ENCODE peak calls at places on chromosomes 13 and 19, in five cellular contexts. Y is fibroblast of lung; S is T-cell; A is left colon; V is activated CD4-positive, alpha-beta T cell treated with anti-CD3 and anti-CD28 coated beads, Interleukin-2, amount 10 ng/mL, durations not matched to agents 7 days and 5 days. D is an unnamed sample.

GRCh38 chr13:97344250-97345175 is 89.5 kb upstream of the RAP2A start:
- DNase-seq in A (no peak), V (peak), S (no peak), Y (peak), D (peak)

GRCh38 chr13:109773276-109773675 is 13.1 kb downstream of the IRS2 start:
- DNase-seq in V (no peak), S (no peak), A (no peak), Y (peak), D (no peak)

GRCh38 chr19:57403737-57404537 is 7.0 kb upstream of the ZNF17 start:
- DNase-seq in V (no peak), Y (no peak), A (no peak), S (no peak), D (no peak)

GRCh38 chr13:76621726-76622125 is 264.5 kb downstream of the KCTD12 start:
- DNase-seq in A (no peak), V (no peak), S (no peak), Y (no peak), D (no peak)

GRCh38 chr13:73608731-73609485 is 525.3 kb downstream of the KLF12 start:
- DNase-seq in Y (no peak), S (no peak), V (no peak), A (no peak), D (no peak)

GRCh38 chr13:25468330-25469178 is 96.8 kb downstream of the ATP8A2 start:
- DNase-seq in A (no peak), V (peak), Y (peak), S (no peak), D (no peak)

GRCh38 chr13:78816592-78816991 is 157.6 kb upstream of the OBI1 start:
- DNase-seq in V (no peak), A (no peak), Y (no peak), S (no peak), D (no peak)

GRCh38 chr13:113029487-113030258 is 60.7 kb downstream of the MCF2L start:
- DNase-seq in A (no peak), S (peak), Y (no peak), V (peak), D (peak)

GRCh38 chr19:47377208-47377701 is 28.1 kb downstream of the DHX34 start:
- DNase-seq in Y (no peak), V (no peak), A (no peak), S (no peak), D (no peak)

GRCh38 chr19:33520844-33521479 is 629 bp downstream of the PEPD start:
- DNase-seq in S (no peak), V (no peak), Y (no peak), A (no peak), D (no peak)

GRCh38 chr19:35034588-35035382 is 4.5 kb downstream of the SCN1B start:
- DNase-seq in V (no peak), S (no peak), Y (no peak), A (no peak), D (no peak)

GRCh38 chr19:51810228-51810627 is 15.3 kb downstream of the FPR3 start:
- DNase-seq in S (no peak), Y (no peak), A (no peak), V (no peak), D (no peak)

GRCh38 chr19:55166530-55167268 is at the start of gene DNAAF3:
- DNase-seq in S (no peak), V (peak), Y (peak), A (peak), D (peak)

GRCh38 chr19:55479451-55480230 is 3.2 kb downstream of the ZNF628 start:
- DNase-seq in S (no peak), Y (no peak), A (no peak), V (no peak), D (no peak)

GRCh38 chr13:20399961-20400360 is 125.7 kb downstream of the CRYL1 start:
- DNase-seq in Y (no peak), A (no peak), V (no peak), S (no peak), D (no peak)

GRCh38 chr13:43640476-43640875 is 146.3 kb downstream of the ENOX1 start:
- DNase-seq in Y (no peak), S (no peak), A (no peak), V (no peak), D (no peak)

GRCh38 chr19:9850235-9850959 is 15.3 kb downstream of the PIN1 start:
- DNase-seq in A (no peak), Y (no peak), V (no peak), S (no peak), D (no peak)

GRCh38 chr19:45468159-45468651 is 409 bp downstream of the FOSB start:
- DNase-seq in A (no peak), V (peak), Y (no peak), S (no peak), D (no peak)

GRCh38 chr13:26678330-26678729 is 82.3 kb downstream of the GPR12 start:
- DNase-seq in Y (no peak), V (no peak), S (no peak), A (no peak), D (no peak)

GRCh38 chr19:1063909-1064660 is 2.9 kb upstream of the ARHGAP45 start:
- DNase-seq in A (peak), S (no peak), Y (no peak), V (no peak), D (no peak)

GRCh38 chr19:1725100-1726064 is 27.9 kb upstream of the ONECUT3 start:
- DNase-seq in Y (peak), A (no peak), S (no peak), V (peak), D (peak)

GRCh38 chr13:20716951-20717350 is 13.5 kb downstream of the IL17D start:
- DNase-seq in V (no peak), Y (no peak), A (no peak), S (no peak), D (no peak)

GRCh38 chr19:47107201-47107952 is 6.2 kb downstream of the ZC3H4 start:
- DNase-seq in S (peak), A (peak), Y (no peak), V (peak), D (peak)

GRCh38 chr13:48492123-48493075 is 40.5 kb downstream of the RCBTB2 start:
- DNase-seq in Y (no peak), S (peak), A (peak), V (peak), D (peak)

GRCh38 chr19:32287086-32287485 is 58.3 kb upstream of the ZNF507 start:
- DNase-seq in Y (no peak), V (no peak), A (no peak), S (no peak), D (no peak)

D was measured in endothelial cell of umbilical vein.